ENCODE peak calls at places on chromosomes 2 and 18, in four cellular contexts. Q, H, P and D are unnamed samples.

GRCh38 chr2:158931577-158931976 is 36.9 kb upstream of the TANC1 start:
- DNase-seq in Q (no peak), H (no peak), P (no peak), D (no peak)

GRCh38 chr2:201148434-201148833 is 32.5 kb downstream of the CFLAR start:
- DNase-seq in H (no peak), Q (no peak), P (no peak), D (peak)

GRCh38 chr2:229467783-229468182 is 196.7 kb upstream of the PID1 start:
- DNase-seq in Q (no peak), H (no peak), P (no peak), D (no peak)

GRCh38 chr2:8458461-8459459 is 223.1 kb upstream of the ID2 start:
- DNase-seq in H (no peak), P (no peak), Q (no peak), D (no peak)

GRCh38 chr18:47944972-47945843 is 14.7 kb upstream of the SMAD2 start:
- DNase-seq in H (peak), Q (no peak), P (no peak), D (no peak)

GRCh38 chr2:96267159-96267971 is 1.3 kb downstream of the CIAO1 start:
- DNase-seq in H (peak), P (no peak), Q (peak), D (peak)

GRCh38 chr2:37809525-37809924 is 115.6 kb upstream of the RMDN2 start:
- DNase-seq in H (no peak), Q (peak), P (no peak), D (no peak)

GRCh38 chr2:105919191-105919811 is 174.6 kb downstream of the NCK2 start:
- DNase-seq in P (no peak), H (peak), Q (no peak), D (no peak)

GRCh38 chr2:177338177-177338721 is 54.3 kb upstream of the AGPS start:
- DNase-seq in Q (no peak), H (peak), P (no peak), D (no peak)

GRCh38 chr2:235149240-235149641 is 197.4 kb downstream of the SH3BP4 start:
- DNase-seq in H (no peak), Q (no peak), P (no peak), D (no peak)

GRCh38 chr2:68471385-68471784 is 4.0 kb downstream of the APLF start:
- DNase-seq in P (no peak), Q (no peak), H (no peak), D (no peak)

GRCh38 chr2:230068658-230069080 is at the start of gene SLC16A14:
- DNase-seq in P (peak), H (no peak), Q (no peak), D (no peak)

GRCh38 chr2:216539791-216540241 is 41.2 kb downstream of the RPL37A start:
- DNase-seq in P (peak), Q (no peak), H (no peak), D (no peak)

GRCh38 chr2:177691177-177691576 is 298.6 kb downstream of the AGPS start:
- DNase-seq in P (no peak), Q (no peak), H (no peak), D (no peak)

GRCh38 chr18:2306641-2307040 is 264.7 kb downstream of the METTL4 start:
- DNase-seq in Q (no peak), H (no peak), P (no peak), D (no peak)

GRCh38 chr2:96553176-96553956 is 16.8 kb downstream of the ARID5A start:
- DNase-seq in H (no peak), P (no peak), Q (no peak), D (no peak)

GRCh38 chr2:198930170-198930569 is 527.6 kb downstream of the SATB2 start:
- DNase-seq in H (no peak), Q (peak), P (no peak), D (no peak)

GRCh38 chr18:10454800-10455550 is 540 bp downstream of the APCDD1 start:
- DNase-seq in P (no peak), H (no peak), Q (peak), D (no peak)

GRCh38 chr2:112714836-112715631 is 5.8 kb upstream of the NT5DC4 start:
- DNase-seq in P (no peak), Q (no peak), H (no peak), D (no peak)

GRCh38 chr2:69083126-69083733 is 70.3 kb downstream of the ANTXR1 start:
- DNase-seq in P (no peak), H (peak), Q (no peak), D (no peak)

GRCh38 chr18:10269226-10269625 is 185.2 kb upstream of the APCDD1 start:
- DNase-seq in P (no peak), H (no peak), Q (no peak), D (no peak)

GRCh38 chr2:225122582-225123486 is 80.6 kb upstream of the DOCK10 start:
- DNase-seq in H (no peak), Q (peak), P (no peak), D (no peak)

GRCh38 chr18:31294199-31294747 is 23.7 kb upstream of the DSG1 start:
- DNase-seq in P (no peak), H (no peak), Q (no peak), D (no peak)

GRCh38 chr2:182101263-182101662 is 115.6 kb downstream of the PPP1R1C start:
- DNase-seq in H (peak), Q (no peak), P (no peak), D (no peak)

GRCh38 chr18:78725426-78725825 is 254.2 kb upstream of the SALL3 start:
- DNase-seq in H (no peak), Q (no peak), P (no peak), D (no peak)

GRCh38 chr2:181948227-181948626 is 37.4 kb upstream of the PPP1R1C start:
- DNase-seq in H (no peak), Q (no peak), P (no peak), D (no peak)

GRCh38 chr2:171726841-171727460 is 39.7 kb downstream of the DYNC1I2 start:
- DNase-seq in H (no peak), Q (no peak), P (no peak), D (no peak)

DNA sequence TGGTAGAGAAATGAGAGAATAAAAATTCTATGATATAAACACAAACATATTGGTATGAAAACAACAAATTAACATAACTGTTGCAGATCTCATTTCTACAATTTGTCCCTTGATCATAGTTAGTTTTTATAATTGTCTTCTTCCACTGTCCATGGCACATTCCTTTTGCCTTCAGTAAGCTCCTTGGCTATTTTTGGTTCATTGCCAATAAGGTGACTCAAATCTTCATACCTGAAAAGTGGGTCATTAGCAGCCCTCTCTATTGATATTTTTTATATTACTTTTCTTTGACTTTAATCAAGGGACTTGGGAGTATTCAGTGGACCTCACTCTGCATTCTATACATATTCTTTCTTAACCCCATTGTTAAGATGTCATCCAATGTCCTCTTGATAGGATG is 552.9 kb downstream of the TDRD15 start:
- DNase-seq in Q (no peak), P (no peak), H (no peak), D (no peak)
- TF ChIP-seq CREM in Q (no peak), P (no peak), H (no peak), D (no peak)

GRCh38 chr18:68703326-68703725 is 11.6 kb downstream of the TMX3 start:
- DNase-seq in H (no peak), P (no peak), Q (no peak), D (no peak)
- TF ChIP-seq CREM in H (no peak), P (no peak), Q (no peak), D (no peak)

DNA sequence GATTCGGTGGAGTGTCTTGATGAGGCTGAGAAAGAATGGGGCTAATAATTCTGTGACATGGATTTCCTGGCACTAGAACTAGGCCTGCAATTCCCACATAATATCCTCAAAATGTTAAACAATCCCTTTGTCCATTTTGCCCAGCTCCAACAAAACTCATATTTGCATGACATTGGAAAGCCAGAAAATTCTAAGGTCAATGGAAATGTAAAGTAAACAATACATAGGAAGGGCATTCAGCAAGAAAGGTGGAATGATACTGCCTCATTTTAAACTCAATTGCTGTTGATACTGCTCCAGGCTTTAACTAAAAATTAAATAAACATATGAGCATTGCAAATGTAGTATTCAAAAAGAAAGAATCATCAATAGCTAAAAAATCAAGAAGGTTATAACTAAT is 434.8 kb upstream of the SLC8A1 start:
- DNase-seq in H (no peak), Q (no peak), P (no peak), D (no peak)
- TF ChIP-seq CREM in H (no peak), Q (no peak), P (no peak), D (no peak)

DNA sequence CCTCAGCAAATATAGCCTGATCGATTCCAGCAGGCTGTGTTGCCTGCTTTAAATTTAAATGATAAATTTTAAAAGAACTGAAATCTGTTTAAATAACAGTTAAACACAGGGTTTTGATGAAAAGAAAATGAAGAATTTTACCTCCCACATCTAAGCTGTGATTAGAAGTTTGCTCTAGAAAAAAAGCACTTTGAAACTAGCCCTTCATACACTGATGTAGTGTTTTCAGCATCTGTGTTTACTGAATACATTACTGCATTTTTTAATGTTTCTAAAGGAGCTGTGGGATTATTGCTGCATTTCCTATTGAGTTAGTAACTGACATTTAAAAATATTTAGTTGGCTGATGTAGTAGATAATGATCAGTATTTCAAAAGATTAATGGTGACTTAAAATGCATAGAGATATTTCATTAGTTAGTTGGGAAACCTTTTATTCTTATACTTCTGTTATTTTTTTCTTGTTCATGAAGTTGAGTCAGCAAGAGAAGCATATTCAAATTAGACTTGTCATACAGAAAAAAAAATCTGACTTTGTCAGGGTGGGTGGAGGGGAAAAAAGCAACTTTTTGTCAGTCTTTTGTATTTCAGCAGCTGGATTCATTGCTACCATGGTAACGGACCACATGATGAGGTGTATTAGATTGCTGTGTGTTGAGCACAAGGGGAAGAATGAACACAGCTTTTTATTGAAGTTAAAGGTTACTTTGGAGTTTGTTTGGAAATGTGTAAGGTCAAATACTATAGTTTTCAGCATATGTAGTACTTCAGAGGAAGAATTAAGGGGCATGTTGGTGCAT is at the start of gene DTNA:
- DNase-seq in H (no peak), P (no peak), Q (no peak), D (no peak)
- TF ChIP-seq CREM in H (no peak), P (no peak), Q (no peak), D (no peak)

GRCh38 chr2:20449501-20450200 is 2.8 kb downstream of the RHOB start:
- DNase-seq in Q (no peak), P (no peak), H (peak), D (no peak)

GRCh38 chr2:20446280-20446916 is 476 bp upstream of the RHOB start:
- DNase-seq in H (no peak), P (no peak), Q (no peak), D (no peak)

GRCh38 chr2:20448246-20449046 is 1.6 kb downstream of the RHOB start:
- DNase-seq in Q (peak), P (no peak), H (no peak), D (no peak)

GRCh38 chr2:20446917-20447436 is at the start of gene RHOB:
- DNase-seq in H (peak), Q (peak), P (peak), D (peak)

DNA sequence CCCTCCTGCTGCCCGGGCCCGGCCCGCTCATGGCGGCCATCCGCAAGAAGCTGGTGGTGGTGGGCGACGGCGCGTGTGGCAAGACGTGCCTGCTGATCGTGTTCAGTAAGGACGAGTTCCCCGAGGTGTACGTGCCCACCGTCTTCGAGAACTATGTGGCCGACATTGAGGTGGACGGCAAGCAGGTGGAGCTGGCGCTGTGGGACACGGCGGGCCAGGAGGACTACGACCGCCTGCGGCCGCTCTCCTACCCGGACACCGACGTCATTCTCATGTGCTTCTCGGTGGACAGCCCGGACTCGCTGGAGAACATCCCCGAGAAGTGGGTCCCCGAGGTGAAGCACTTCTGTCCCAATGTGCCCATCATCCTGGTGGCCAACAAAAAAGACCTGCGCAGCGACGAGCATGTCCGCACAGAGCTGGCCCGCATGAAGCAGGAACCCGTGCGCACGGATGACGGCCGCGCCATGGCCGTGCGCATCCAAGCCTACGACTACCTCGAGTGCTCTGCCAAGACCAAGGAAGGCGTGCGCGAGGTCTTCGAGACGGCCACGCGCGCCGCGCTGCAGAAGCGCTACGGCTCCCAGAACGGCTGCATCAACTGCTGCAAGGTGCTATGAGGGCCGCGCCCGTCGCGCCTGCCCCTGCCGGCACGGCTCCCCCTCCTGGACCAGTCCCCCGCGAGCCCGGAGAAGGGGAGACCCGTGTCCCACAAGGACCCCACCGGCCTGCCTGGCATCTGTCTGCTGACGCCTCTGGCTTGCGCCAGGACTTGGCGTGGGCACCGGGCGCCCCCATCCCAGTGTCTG is 767 bp downstream of the RHOB start:
- DNase-seq in Q (peak), P (no peak), H (no peak), D (no peak)
- TF ChIP-seq CREM in Q (no peak), P (no peak), H (no peak), D (no peak)

DNA sequence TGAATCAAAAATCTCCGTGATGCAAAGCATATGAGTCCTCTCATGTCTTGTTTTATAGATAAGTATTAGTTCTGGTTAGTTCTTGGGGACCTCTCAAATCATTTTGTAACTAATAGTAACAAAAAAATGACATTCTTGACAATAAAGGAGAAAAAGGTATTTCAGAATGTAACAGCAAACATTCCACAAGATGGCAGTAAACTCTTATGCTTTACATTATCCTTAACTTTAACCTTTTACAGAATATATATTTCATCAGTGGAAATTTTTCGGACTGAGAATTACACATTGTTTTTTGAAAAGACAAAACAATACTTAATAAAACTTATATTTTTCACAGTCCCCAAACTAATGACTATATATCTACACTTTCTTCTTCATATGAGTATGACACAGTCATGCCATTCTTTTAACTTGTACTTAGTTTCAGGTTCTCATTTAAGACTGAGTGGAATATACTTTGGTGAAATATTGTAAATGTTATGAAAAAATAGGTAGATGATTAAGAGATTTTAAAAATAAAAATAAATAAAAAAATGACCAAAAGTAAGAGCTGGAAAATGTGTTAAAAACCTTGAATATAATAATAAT is 142.9 kb upstream of the NXPH2 start:
- DNase-seq in H (peak), P (no peak), Q (no peak), D (no peak)
- TF ChIP-seq CREM in H (no peak), P (no peak), Q (no peak), D (no peak)

GRCh38 chr2:167943368-167943767 is 304.0 kb downstream of the STK39 start:
- DNase-seq in Q (no peak), P (no peak), H (no peak), D (no peak)
- TF ChIP-seq CREM in Q (no peak), P (no peak), H (no peak), D (no peak)

GRCh38 chr2:179104736-179105135 is 54.8 kb upstream of the CCDC141 start:
- DNase-seq in Q (no peak), H (no peak), P (no peak), D (no peak)

GRCh38 chr2:179106342-179107178 is 56.6 kb upstream of the CCDC141 start:
- DNase-seq in P (peak), Q (no peak), H (peak), D (no peak)

GRCh38 chr2:179107179-179107541 is 57.2 kb upstream of the CCDC141 start:
- DNase-seq in H (no peak), P (no peak), Q (no peak), D (no peak)

GRCh38 chr2:179107737-179108136 is 57.8 kb upstream of the CCDC141 start:
- DNase-seq in P (no peak), Q (no peak), H (peak), D (no peak)
- TF ChIP-seq CREM in P (peak), Q (no peak), H (peak), D (no peak)